ENCODE peak calls at places on chromosomes 7 and 10, in seven cellular contexts. O is ovary, J is astrocyte, H is SK-N-SH, E is fibroblast of lung, P is spleen, V is GM23248. X is an unnamed sample. For H3K4me1, the result is how much of the 10 kb centered on the place peaks cover.

GRCh38 chr7:91263359-91264082 is 712 bp upstream of the FZD1 start:
- DNase-seq in E (peak), O (peak), J (peak), P (peak), V (peak), H (peak), X (peak)

GRCh38 chr10:15152556-15152955 is 15.9 kb downstream of the NMT2 start:
- DNase-seq in P (no peak), J (no peak), H (no peak), V (no peak), E (no peak), O (no peak), X (no peak)

GRCh38 chr7:93927585-93927984 is 6.0 kb downstream of the GNG11 start:
- DNase-seq in H (no peak), O (no peak), P (no peak), J (no peak), V (no peak), E (no peak), X (no peak)

GRCh38 chr7:117716707-117717294 is 156.4 kb downstream of the CTTNBP2 start:
- DNase-seq in V (no peak), P (no peak), J (no peak), H (no peak), O (no peak), E (no peak), X (no peak)

GRCh38 chr10:11235771-11236170 is 218.1 kb downstream of the CELF2 start:
- DNase-seq in E (no peak), O (no peak), H (no peak), J (no peak), V (no peak), P (no peak), X (no peak)

GRCh38 chr7:2018786-2019692 is 213.7 kb downstream of the MAD1L1 start:
- DNase-seq in V (peak), O (no peak), P (peak), H (peak), E (peak), J (peak), X (peak)

GRCh38 chr10:126392469-126392868 is 4.2 kb upstream of the ADAM12 start:
- DNase-seq in V (no peak), H (no peak), E (no peak), J (peak), P (no peak), O (no peak), X (no peak)

GRCh38 chr10:84424731-84425165 is 96.4 kb downstream of the CCSER2 start:
- DNase-seq in V (peak), P (no peak), J (peak), H (peak), E (peak), O (peak), X (peak)

GRCh38 chr10:84543948-84544347 is 215.6 kb downstream of the CCSER2 start:
- DNase-seq in P (no peak), J (no peak), V (peak), O (no peak), E (no peak), H (no peak), X (no peak)

GRCh38 chr10:103193820-103194529 is 903 bp upstream of the NT5C2 start:
- DNase-seq in O (no peak), P (no peak), J (peak), V (peak), H (peak), E (peak), X (no peak)

GRCh38 chr7:156929789-156930539 is 19.5 kb upstream of the NOM1 start:
- DNase-seq in J (no peak), P (no peak), H (no peak), O (no peak), E (no peak), V (no peak), X (no peak)

GRCh38 chr10:123045961-123046731 is 37.3 kb downstream of the ACADSB start:
- DNase-seq in E (no peak), P (no peak), J (no peak), H (no peak), O (no peak), V (no peak), X (no peak)

GRCh38 chr10:102281103-102281502 is 35.8 kb downstream of the GBF1 start:
- DNase-seq in P (no peak), J (no peak), V (peak), H (peak), E (peak), O (no peak), X (no peak)

GRCh38 chr10:101284171-101285092 is 55.2 kb upstream of the LBX1 start:
- DNase-seq in E (no peak), P (no peak), O (peak), H (no peak), V (no peak), J (no peak), X (no peak)

GRCh38 chr10:35611750-35612149 is 6.6 kb downstream of the GJD4 start:
- DNase-seq in H (no peak), E (no peak), O (no peak), V (no peak), P (no peak), J (no peak), X (no peak)

GRCh38 chr10:35607475-35608316 is 2.6 kb downstream of the GJD4 start:
- DNase-seq in O (peak), E (peak), P (no peak), H (peak), J (peak), V (peak), X (peak)

GRCh38 chr10:35605191-35605590 is at the start of gene GJD4:
- DNase-seq in J (no peak), V (no peak), P (no peak), H (no peak), O (no peak), E (no peak), X (no peak)

GRCh38 chr10:35608317-35608672 is 3.2 kb downstream of the GJD4 start:
- DNase-seq in H (no peak), J (no peak), E (no peak), O (no peak), P (no peak), V (no peak), X (no peak)

GRCh38 chr10:35606423-35606822 is 1.3 kb downstream of the GJD4 start:
- DNase-seq in E (peak), V (peak), O (no peak), J (peak), P (no peak), H (no peak), X (no peak)
- H3K27ac ChIP-seq in E (no peak), V (no peak), O (no peak), J (no peak), P (no peak), H (no peak), X (no peak)

DNA sequence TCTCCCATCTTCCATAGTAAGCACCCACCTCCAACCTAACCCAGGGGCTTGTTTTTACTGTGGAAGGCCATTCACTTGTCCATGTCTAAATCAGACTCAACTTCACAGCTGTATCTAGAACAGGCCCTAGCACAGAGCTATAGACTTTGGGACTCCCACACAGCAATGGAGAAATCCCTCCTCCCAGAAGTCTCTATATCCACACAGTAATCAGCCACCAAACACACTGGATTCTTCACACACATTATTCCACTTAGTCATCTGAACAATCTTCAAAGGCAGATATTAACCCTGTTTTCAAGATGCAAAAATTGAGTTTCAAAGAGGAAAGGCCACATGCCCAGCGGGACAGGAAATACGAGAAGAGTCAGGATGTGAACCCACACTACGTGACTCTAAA is 81.8 kb downstream of the MALSU1 start:
- DNase-seq in H (no peak), J (no peak), E (no peak), P (no peak), O (no peak), V (no peak), X (no peak)
- H3K4me1 ChIP-seq in H (under half), J (under half), E (under half), P (under half), O (under half), V (under half), X (under half)

GRCh38 chr7:69205576-69205975 is 392.7 kb upstream of the AUTS2 start:
- DNase-seq in P (no peak), V (no peak), J (peak), O (no peak), H (no peak), E (no peak), X (no peak)

GRCh38 chr7:69211739-69212138 is 386.5 kb upstream of the AUTS2 start:
- DNase-seq in V (no peak), E (no peak), P (no peak), H (no peak), J (no peak), O (no peak), X (no peak)

GRCh38 chr7:69213882-69214281 is 384.4 kb upstream of the AUTS2 start:
- DNase-seq in E (no peak), P (no peak), V (no peak), H (no peak), J (peak), O (no peak), X (no peak)

GRCh38 chr7:69208848-69209247 is 389.4 kb upstream of the AUTS2 start:
- DNase-seq in P (no peak), O (no peak), E (no peak), H (no peak), J (no peak), V (no peak), X (no peak)

DNA sequence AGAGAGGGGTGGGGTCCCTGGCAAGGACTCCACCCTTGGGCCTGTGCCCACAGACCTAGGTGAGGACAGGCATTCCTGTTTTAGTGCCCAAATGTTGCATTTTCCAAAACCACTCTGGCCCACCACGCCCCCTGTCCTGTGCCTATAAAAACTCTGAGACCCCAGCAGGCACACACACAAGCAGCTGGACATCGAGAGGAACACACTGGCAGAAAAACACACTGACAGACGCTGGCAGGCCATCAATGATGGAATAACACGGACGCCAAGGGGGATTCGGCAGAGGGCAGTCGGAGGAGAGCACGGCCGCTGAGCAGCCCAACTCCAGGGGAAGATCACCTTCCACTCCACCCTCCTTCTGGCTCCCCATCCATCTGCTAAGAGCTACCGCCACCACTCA is 386.9 kb upstream of the AUTS2 start:
- DNase-seq in E (no peak), H (no peak), P (no peak), V (no peak), O (no peak), J (no peak), X (no peak)
- H3K27ac ChIP-seq in E (no peak), H (no peak), P (no peak), V (no peak), O (no peak), J (no peak), X (no peak)

GRCh38 chr7:129772646-129773280 is 161.2 kb downstream of the NRF1 start:
- DNase-seq in J (no peak), H (peak), P (peak), O (no peak), E (no peak), V (no peak), X (peak)

GRCh38 chr7:129773328-129773731 is 161.8 kb downstream of the NRF1 start:
- DNase-seq in H (peak), J (no peak), O (no peak), E (no peak), P (peak), V (no peak), X (peak)

GRCh38 chr7:129774359-129774758 is 162.8 kb downstream of the NRF1 start:
- DNase-seq in P (peak), V (no peak), J (no peak), E (no peak), H (peak), O (no peak), X (no peak)

GRCh38 chr7:129774871-129775694 is 163.6 kb downstream of the NRF1 start:
- DNase-seq in O (no peak), J (no peak), V (no peak), P (no peak), E (no peak), H (peak), X (no peak)

GRCh38 chr7:129773871-129774270 is 162.4 kb downstream of the NRF1 start:
- DNase-seq in J (no peak), E (no peak), P (no peak), O (no peak), V (no peak), H (no peak), X (peak)
- H3K4me1 ChIP-seq in J (under half), E (under half), P (under half), O (under half), V (under half), H (under half), X (under half)

GRCh38 chr10:86753638-86754434 is 2.6 kb upstream of the BMPR1A start:
- DNase-seq in O (no peak), V (no peak), E (no peak), P (no peak), H (no peak), J (no peak), X (no peak)

GRCh38 chr10:86752311-86752710 is 4.1 kb upstream of the BMPR1A start:
- DNase-seq in V (no peak), P (no peak), H (no peak), J (no peak), O (no peak), E (no peak), X (no peak)

GRCh38 chr10:86753056-86753455 is 3.4 kb upstream of the BMPR1A start:
- DNase-seq in H (no peak), J (no peak), O (no peak), E (no peak), P (no peak), V (no peak), X (no peak)

GRCh38 chr10:86749835-86750234 is 6.6 kb upstream of the BMPR1A start:
- DNase-seq in P (no peak), O (no peak), J (no peak), V (no peak), H (no peak), E (no peak), X (no peak)

GRCh38 chr10:86751477-86751876 is 4.9 kb upstream of the BMPR1A start:
- DNase-seq in P (no peak), V (no peak), O (no peak), J (no peak), H (no peak), E (no peak), X (no peak)
- H3K27ac ChIP-seq in P (no peak), V (no peak), O (no peak), J (no peak), H (no peak), E (no peak), X (no peak)